ENCODE peak calls at places on chromosomes 4 and X, in ten cellular contexts. N is GM20000, E is cardiac fibroblast, R is PC-3, Q is pancreas, U is thyroid gland, V is mucosa of descending colon, I is lung, T is H9, X is cardiac muscle cell. K is an unnamed sample.

GRCh38 chrX:8033175-8033574 is 106.0 kb upstream of the PNPLA4 start:
- DNase-seq in N (no peak), E (no peak), R (no peak), Q (no peak), U (peak), V (no peak), I (no peak), T (no peak), X (no peak), K (no peak)

GRCh38 chrX:96611619-96612362 is 72.9 kb upstream of the DIAPH2 start:
- DNase-seq in N (no peak), E (peak), R (no peak), Q (no peak), U (no peak), V (no peak), I (no peak), T (no peak), X (no peak), K (peak)

GRCh38 chr4:2395584-2395983 is 22.9 kb downstream of the ZFYVE28 start:
- DNase-seq in N (no peak), E (no peak), R (no peak), Q (no peak), U (no peak), V (peak), I (no peak), T (no peak), X (no peak), K (no peak)

GRCh38 chr4:156109943-156110925 is 156.6 kb upstream of the CTSO start:
- DNase-seq in N (no peak), E (peak), R (no peak), Q (no peak), U (no peak), V (no peak), I (no peak), T (peak), X (no peak), K (peak)

GRCh38 chr4:105838082-105838481 is 57.2 kb upstream of the NPNT start:
- DNase-seq in N (no peak), E (no peak), R (no peak), Q (no peak), U (no peak), V (no peak), I (no peak), T (no peak), X (no peak), K (no peak)

GRCh38 chr4:24809376-24809775 is 14.0 kb downstream of the SOD3 start:
- DNase-seq in N (no peak), E (no peak), R (peak), Q (no peak), U (no peak), V (no peak), I (no peak), T (peak), X (peak), K (peak)

GRCh38 chr4:54937501-54937900 is 187.9 kb downstream of the KDR start:
- DNase-seq in N (no peak), E (no peak), R (peak), Q (no peak), U (no peak), V (no peak), I (no peak), T (no peak), X (no peak), K (peak)

GRCh38 chr4:155954939-155955338 is 1.3 kb upstream of the CTSO start:
- DNase-seq in N (no peak), E (no peak), R (no peak), Q (no peak), U (no peak), V (no peak), I (no peak), T (no peak), X (no peak), K (no peak)

GRCh38 chrX:25427873-25428555 is 412.2 kb upstream of the ARX start:
- DNase-seq in N (no peak), E (no peak), R (no peak), Q (no peak), U (no peak), V (peak), I (no peak), T (peak), X (no peak), K (peak)

GRCh38 chr4:82785248-82786003 is 13.2 kb downstream of the SCD5 start:
- DNase-seq in N (no peak), E (peak), R (peak), Q (no peak), U (no peak), V (no peak), I (no peak), T (peak), X (no peak), K (peak)

GRCh38 chr4:2071912-2072867 is 13.1 kb downstream of the NAT8L start:
- DNase-seq in N (no peak), E (no peak), R (no peak), Q (peak), U (peak), V (peak), I (no peak), T (no peak), X (no peak), K (no peak)

GRCh38 chr4:184649971-184650855 is 675 bp downstream of the PRIMPOL start:
- DNase-seq in N (no peak), E (peak), R (peak), Q (no peak), U (peak), V (peak), I (no peak), T (no peak), X (peak), K (peak)

GRCh38 chrX:56563231-56564116 is at the start of gene UBQLN2:
- DNase-seq in N (peak), E (peak), R (peak), Q (peak), U (peak), V (peak), I (peak), T (peak), X (peak), K (peak)

GRCh38 chr4:76426272-76426671 is 5.3 kb upstream of the CCDC158 start:
- DNase-seq in N (no peak), E (no peak), R (peak), Q (no peak), U (no peak), V (no peak), I (no peak), T (no peak), X (no peak), K (peak)
- TF ChIP-seq CTCF in N (no peak), E (no peak), R (peak), Q (no peak), U (no peak), V (no peak), I (no peak), T (peak), X (peak), K (peak)

GRCh38 chr4:121277194-121278105 is 103.4 kb downstream of the QRFPR start:
- DNase-seq in N (peak), E (peak), R (peak), Q (no peak), U (no peak), V (no peak), I (no peak), T (peak), X (peak), K (peak)
- TF ChIP-seq CTCF in N (peak), E (peak), R (peak), Q (no peak), U (no peak), V (peak), I (no peak), T (peak), X (no peak), K (no peak)

GRCh38 chrX:12412561-12412960 is 274.3 kb downstream of the FRMPD4 start:
- DNase-seq in N (no peak), E (peak), R (no peak), Q (no peak), U (no peak), V (no peak), I (no peak), T (no peak), X (no peak), K (no peak)
- TF ChIP-seq CTCF in N (no peak), E (no peak), R (no peak), Q (no peak), U (no peak), V (no peak), I (no peak), T (no peak), X (no peak), K (no peak)

GRCh38 chrX:120380699-120381098 is 18.8 kb downstream of the ATP1B4 start:
- DNase-seq in N (peak), E (peak), R (peak), Q (no peak), U (peak), V (no peak), I (no peak), T (peak), X (no peak), K (peak)
- TF ChIP-seq CTCF in N (no peak), E (peak), R (peak), Q (peak), U (peak), V (no peak), I (no peak), T (peak), X (peak), K (peak)

DNA sequence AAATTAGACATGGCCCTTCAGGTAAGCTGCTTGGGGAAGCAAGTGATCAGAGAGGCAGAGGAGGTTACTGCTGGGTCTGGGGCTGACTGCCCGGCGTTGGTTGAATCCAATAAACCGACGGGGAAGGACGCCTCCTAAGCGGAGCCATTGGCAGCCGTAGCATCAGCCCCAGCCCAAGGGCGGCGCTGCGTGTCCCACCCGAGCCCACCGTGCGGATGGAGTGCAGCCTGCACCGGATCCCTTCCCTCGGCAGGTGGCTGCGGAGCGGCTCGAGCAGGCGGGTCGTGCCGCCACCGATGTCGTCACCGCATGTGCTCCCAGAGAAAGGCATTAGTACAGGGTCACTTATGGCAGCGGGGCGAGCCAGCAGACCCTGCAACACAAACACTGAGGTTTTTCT is 82.1 kb downstream of the ALPK1 start:
- DNase-seq in N (no peak), E (no peak), R (no peak), Q (peak), U (no peak), V (no peak), I (no peak), T (peak), X (peak), K (no peak)
- TF ChIP-seq CTCF in N (no peak), E (no peak), R (no peak), Q (no peak), U (no peak), V (no peak), I (no peak), T (peak), X (no peak), K (no peak)